ENCODE peak calls at places on chromosomes 6 and 20, in eight cellular contexts. R is BJ, W is uterus, J is WERI-Rb-1, C is IMR-90, Y is PC-3, L is heart right ventricle, A is heart left ventricle. U is an unnamed sample.

GRCh38 chr6:147000545-147001488 is 203.4 kb upstream of the STXBP5 start:
- DNase-seq in R (no peak), W (no peak), J (no peak), C (peak; percentile 79), Y (no peak), L (no peak), A (no peak), U (no peak)

GRCh38 chr20:62707981-62708521 is 585 bp upstream of the NTSR1 start:
- DNase-seq in R (no peak), W (no peak), J (peak; percentile 90), C (no peak), Y (peak; percentile 56), L (peak; percentile 5), A (no peak), U (no peak)

GRCh38 chr20:24779166-24779565 is 169.9 kb upstream of the CST7 start:
- DNase-seq in R (no peak), W (no peak), J (no peak), C (no peak), Y (no peak), L (no peak), A (no peak), U (no peak)

GRCh38 chr6:135906542-135906941 is 55.0 kb downstream of the PDE7B start:
- DNase-seq in R (no peak), W (no peak), J (no peak), C (peak; percentile 79), Y (peak; percentile 20), L (no peak), A (no peak), U (no peak)

GRCh38 chr20:37986873-37987601 is 46.2 kb downstream of the TTI1 start:
- DNase-seq in R (peak; percentile 41), W (no peak), J (peak; percentile 63), C (peak; percentile 6), Y (peak; percentile 79), L (peak; percentile 68), A (peak; percentile 82), U (peak; percentile 72)

GRCh38 chr6:12037803-12038202 is 25.7 kb downstream of the HIVEP1 start:
- DNase-seq in R (no peak), W (no peak), J (no peak), C (no peak), Y (no peak), L (no peak), A (no peak), U (no peak)

GRCh38 chr6:2733324-2733723 is 17.4 kb downstream of the MYLK4 start:
- DNase-seq in R (no peak), W (peak; percentile 25), J (no peak), C (peak; percentile 23), Y (no peak), L (peak; percentile 42), A (peak; percentile 73), U (peak; percentile 81)

GRCh38 chr6:68651018-68651985 is 16.2 kb downstream of the ADGRB3 start:
- DNase-seq in R (no peak), W (no peak), J (no peak), C (no peak), Y (no peak), L (no peak), A (no peak), U (no peak)

GRCh38 chr6:32935551-32936246 is 5.1 kb downstream of the HLA-DMB start:
- DNase-seq in R (no peak), W (no peak), J (no peak), C (no peak), Y (no peak), L (no peak), A (no peak), U (no peak)

GRCh38 chr6:32933661-32934085 is 7.2 kb downstream of the HLA-DMB start:
- DNase-seq in R (no peak), W (peak; percentile 84), J (peak; percentile 85), C (peak; percentile 73), Y (peak; percentile 80), L (peak; percentile 72), A (peak; percentile 77), U (peak; percentile 88)

GRCh38 chr6:32936247-32937152 is 4.3 kb downstream of the HLA-DMB start:
- DNase-seq in R (no peak), W (no peak), J (no peak), C (no peak), Y (no peak), L (no peak), A (no peak), U (no peak)

GRCh38 chr6:32938494-32938893 is 2.3 kb downstream of the HLA-DMB start:
- DNase-seq in R (no peak), W (no peak), J (no peak), C (no peak), Y (no peak), L (no peak), A (no peak), U (no peak)

DNA sequence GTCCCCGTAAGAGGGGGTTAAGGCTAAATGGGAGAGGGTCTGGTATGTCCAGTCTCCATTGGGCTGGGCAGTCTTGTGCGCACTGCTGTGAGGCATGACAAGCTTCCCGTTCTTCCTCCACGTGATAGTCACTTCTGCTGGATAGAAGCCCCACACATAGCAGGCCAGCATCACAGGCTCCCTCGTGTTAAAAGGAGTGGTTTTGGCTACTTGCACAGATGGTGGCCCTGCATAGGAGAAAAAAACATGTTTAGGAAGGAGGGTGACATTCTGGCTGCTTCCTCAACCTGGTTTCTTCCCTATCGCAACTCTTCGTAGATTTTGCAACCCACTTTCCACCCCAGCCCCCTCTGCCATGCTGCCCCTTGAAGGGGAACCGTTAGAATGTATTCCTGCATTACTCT is 3.6 kb downstream of the HLA-DMB start:
- DNase-seq in R (no peak), W (no peak), J (no peak), C (no peak), Y (no peak), L (no peak), A (no peak), U (no peak)
- H3K36me3 ChIP-seq in R (no peaks in the 10 kb centered on the region), W (no peaks in the 10 kb centered on the region), J (no peaks in the 10 kb centered on the region), C (no peaks in the 10 kb centered on the region), Y (no peaks in the 10 kb centered on the region), L (no peaks in the 10 kb centered on the region), A (no peaks in the 10 kb centered on the region), U (no peaks in the 10 kb centered on the region)

GRCh38 chr6:158667360-158667981 is 17.6 kb downstream of the SYTL3 start:
- DNase-seq in R (no peak), W (no peak), J (no peak), C (no peak), Y (no peak), L (no peak), A (no peak), U (peak; percentile 44)
- H3K4me3 ChIP-seq in R (no peak overlapping the region), W (no peak overlapping the region), J (no peak overlapping the region), C (no peak overlapping the region), Y (no peak overlapping the region), L (no peak overlapping the region), A (no peak overlapping the region), U (no peak overlapping the region)

DNA sequence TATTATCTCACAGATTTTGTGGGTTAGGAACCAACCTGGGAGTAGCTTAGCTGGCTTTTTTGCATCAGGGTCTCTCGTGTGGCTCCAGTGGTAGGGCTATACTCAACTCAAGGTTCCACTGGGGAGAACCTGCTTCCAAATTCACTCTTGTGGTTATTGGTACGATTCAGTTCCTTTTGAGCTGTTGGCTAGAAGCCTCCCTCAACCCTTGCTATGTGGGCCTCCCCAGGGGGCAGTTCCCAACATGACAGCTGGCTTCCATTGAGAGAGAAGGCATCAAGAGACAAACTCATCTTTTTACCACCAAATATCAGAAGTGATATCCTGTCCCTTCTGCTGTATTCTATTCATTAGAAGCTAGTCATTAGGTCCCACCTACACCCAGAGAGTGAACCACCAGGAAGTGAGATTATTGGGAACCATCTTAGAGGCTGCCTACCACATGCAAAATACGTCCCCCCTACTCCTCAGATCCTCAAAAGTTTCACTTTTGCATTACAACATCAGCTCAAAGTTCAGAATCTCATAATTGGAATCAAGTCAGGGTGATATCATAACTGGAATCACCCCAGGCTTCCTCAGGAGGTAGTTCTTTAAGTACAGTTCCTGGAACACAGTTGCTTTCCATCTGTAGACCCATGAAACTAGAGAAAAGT is 31.0 kb downstream of the MKKS start:
- DNase-seq in R (no peak), W (no peak), J (no peak), C (peak; percentile 6), Y (no peak), L (no peak), A (no peak), U (no peak)
- TF ChIP-seq CTCF in R (no peak), W (no peak), J (no peak), C (no peak), Y (no peak), L (no peak), A (no peak), U (no peak)

DNA sequence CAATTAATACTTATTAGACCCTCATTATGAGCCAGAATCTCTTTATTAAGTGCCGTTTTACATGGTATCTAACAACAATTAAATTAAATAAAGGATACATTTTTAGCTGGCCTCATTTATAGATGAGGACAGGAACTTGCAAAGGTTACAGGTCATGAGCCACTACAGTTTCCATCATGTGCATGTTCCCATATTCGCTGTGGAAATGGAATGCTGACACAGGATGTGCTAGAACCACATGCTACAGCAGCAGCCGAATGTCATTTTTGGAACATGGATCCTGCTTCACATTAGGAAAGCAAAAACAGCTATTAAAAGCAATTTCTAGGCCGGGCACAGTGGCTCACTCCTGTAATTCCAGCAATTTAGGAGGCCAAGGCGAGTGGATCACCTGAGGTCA is 5.9 kb downstream of the SLC18B1 start:
- DNase-seq in R (no peak), W (no peak), J (no peak), C (no peak), Y (no peak), L (no peak), A (no peak), U (no peak)
- H3K36me3 ChIP-seq in R (no peaks in the 10 kb centered on the region), W (no peaks in the 10 kb centered on the region), J (no peaks in the 10 kb centered on the region), C (peaks cover 8% of the 10 kb centered on the region), Y (no peaks in the 10 kb centered on the region), L (no peaks in the 10 kb centered on the region), A (no peaks in the 10 kb centered on the region), U (no peaks in the 10 kb centered on the region)

GRCh38 chr6:14001329-14002012 is 76.7 kb downstream of the RNF182 start:
- DNase-seq in R (peak; percentile 88), W (peak; percentile 30), J (no peak), C (peak; percentile 99), Y (peak; percentile 99), L (no peak), A (no peak), U (no peak)

GRCh38 chr6:14002176-14002947 is 77.6 kb downstream of the RNF182 start:
- DNase-seq in R (no peak), W (no peak), J (peak; percentile 46), C (no peak), Y (peak; percentile 18), L (no peak), A (no peak), U (no peak)

GRCh38 chr6:14008809-14009208 is 84.1 kb downstream of the RNF182 start:
- DNase-seq in R (no peak), W (no peak), J (no peak), C (no peak), Y (no peak), L (no peak), A (no peak), U (no peak)

GRCh38 chr6:14000901-14001300 is 76.1 kb downstream of the RNF182 start:
- DNase-seq in R (no peak), W (no peak), J (no peak), C (peak; percentile 24), Y (no peak), L (no peak), A (no peak), U (no peak)

GRCh38 chr6:14004258-14004657 is 79.5 kb downstream of the RNF182 start:
- DNase-seq in R (no peak), W (no peak), J (no peak), C (no peak), Y (no peak), L (no peak), A (no peak), U (no peak)
- H3K4me3 ChIP-seq in R (no peak overlapping the region), W (no peak overlapping the region), J (no peak overlapping the region), C (no peak overlapping the region), Y (no peak overlapping the region), L (no peak overlapping the region), A (no peak overlapping the region), U (no peak overlapping the region)

U was measured in right atrium auricular region.